ENCODE peak calls at places on chromosome 4, in five cellular contexts. E is mesothelial cell of epicardium, B is fibroblast of pulmonary artery, A is suprapubic skin, G is HCT116. L is an unnamed sample.
A peak's percentile ranks its signal among the peaks of the same experiment; 100 is the strongest.

GRCh38 chr4:101954351-101954750 is 163.8 kb downstream of the BANK1 start:
- DNase-seq in B (no peak), G (no peak), E (no peak), A (no peak), L (no peak)

GRCh38 chr4:78656968-78657445 is 105.4 kb downstream of the ANXA3 start:
- DNase-seq in E (no peak), G (no peak), A (no peak), B (no peak), L (no peak)

GRCh38 chr4:31058656-31059055 is 338.5 kb downstream of the PCDH7 start:
- DNase-seq in G (no peak), A (no peak), B (no peak), E (no peak), L (no peak)

GRCh38 chr4:141248029-141248428 is 27.3 kb downstream of the ZNF330 start:
- DNase-seq in G (no peak), B (peak; percentile 77), E (no peak), A (no peak), L (peak; percentile 12)

GRCh38 chr4:75423029-75423428 is 91.2 kb downstream of the RCHY1 start:
- DNase-seq in G (no peak), A (no peak), E (no peak), B (no peak), L (no peak)

GRCh38 chr4:1767058-1767769 is 25.9 kb upstream of the FGFR3 start:
- DNase-seq in B (peak; percentile 15), A (no peak), G (no peak), E (no peak), L (no peak)

GRCh38 chr4:111639876-111640275 is 505.4 kb upstream of the FAM241A start:
- DNase-seq in E (no peak), G (no peak), A (no peak), B (peak; percentile 10), L (no peak)

GRCh38 chr4:155748039-155748438 is 10.8 kb upstream of the GUCY1B1 start:
- DNase-seq in A (no peak), E (no peak), B (no peak), G (no peak), L (no peak)

GRCh38 chr4:78937837-78938236 is 1.4 kb downstream of the PAQR3 start:
- DNase-seq in E (no peak), B (peak; percentile 25), A (no peak), G (no peak), L (no peak)

GRCh38 chr4:150583287-150584197 is 1.6 kb downstream of the MAB21L2 start:
- DNase-seq in A (peak; percentile 52), G (no peak), B (peak; percentile 35), E (no peak), L (no peak)

GRCh38 chr4:101191302-101192098 is 155.8 kb downstream of the PPP3CA start:
- DNase-seq in B (peak; percentile 96), G (no peak), E (no peak), A (peak; percentile 79), L (peak; percentile 82)

GRCh38 chr4:2417765-2418651 is at the start of gene ZFYVE28:
- DNase-seq in G (no peak), A (no peak), B (peak; percentile 36), E (no peak), L (no peak)

GRCh38 chr4:176400816-176401461 is 81.2 kb downstream of the SPCS3 start:
- DNase-seq in E (no peak), A (no peak), G (no peak), B (peak; percentile 56), L (no peak)

DNA sequence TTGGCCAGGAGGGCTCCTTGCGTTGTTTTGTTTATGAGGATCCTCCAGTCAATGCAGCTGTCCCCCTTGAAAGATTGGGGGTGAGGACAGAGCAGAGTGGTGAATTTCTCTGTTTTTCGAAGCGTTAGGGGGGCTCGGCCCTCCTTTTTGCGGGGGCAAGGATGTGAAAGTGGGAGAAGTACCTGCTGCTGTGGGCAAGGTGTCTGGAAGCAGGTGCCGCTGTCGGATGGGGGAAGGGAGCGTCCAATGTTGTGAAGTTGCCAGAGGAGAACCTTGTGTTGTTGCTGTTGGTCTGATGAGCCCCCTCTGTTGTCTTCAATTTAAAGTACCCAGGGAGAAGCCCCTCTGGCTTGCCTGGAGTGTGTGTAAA is 613 bp downstream of the GLRB start:
- DNase-seq in B (no peak), A (no peak), G (no peak), E (no peak), L (no peak)
- TF ChIP-seq CTCF in B (no peak), A (no peak), G (no peak), E (no peak), L (no peak)

DNA sequence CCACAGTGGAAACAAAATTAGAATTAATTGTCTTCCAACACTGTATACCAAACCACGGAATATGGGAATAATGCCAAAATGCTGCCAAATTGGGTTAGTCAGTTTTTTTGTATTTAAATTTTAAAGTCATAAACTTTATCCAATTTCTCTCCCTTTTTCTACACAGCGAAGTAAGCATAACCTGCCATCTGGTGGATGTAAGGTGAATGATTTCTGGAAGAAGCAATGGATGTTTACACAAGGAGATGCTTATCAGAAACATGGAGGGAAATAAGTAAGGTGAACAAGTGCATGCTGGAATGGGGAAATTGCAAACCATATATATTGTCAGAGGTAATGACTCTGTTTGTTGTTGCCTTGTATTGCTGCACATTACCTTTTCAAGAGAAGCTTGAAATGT is 691.9 kb downstream of the TECRL start:
- DNase-seq in A (no peak), G (no peak), E (no peak), B (peak; percentile 48), L (no peak)
- TF ChIP-seq CTCF in A (no peak), G (no peak), E (peak; percentile 56), B (peak; percentile 42), L (no peak)

DNA sequence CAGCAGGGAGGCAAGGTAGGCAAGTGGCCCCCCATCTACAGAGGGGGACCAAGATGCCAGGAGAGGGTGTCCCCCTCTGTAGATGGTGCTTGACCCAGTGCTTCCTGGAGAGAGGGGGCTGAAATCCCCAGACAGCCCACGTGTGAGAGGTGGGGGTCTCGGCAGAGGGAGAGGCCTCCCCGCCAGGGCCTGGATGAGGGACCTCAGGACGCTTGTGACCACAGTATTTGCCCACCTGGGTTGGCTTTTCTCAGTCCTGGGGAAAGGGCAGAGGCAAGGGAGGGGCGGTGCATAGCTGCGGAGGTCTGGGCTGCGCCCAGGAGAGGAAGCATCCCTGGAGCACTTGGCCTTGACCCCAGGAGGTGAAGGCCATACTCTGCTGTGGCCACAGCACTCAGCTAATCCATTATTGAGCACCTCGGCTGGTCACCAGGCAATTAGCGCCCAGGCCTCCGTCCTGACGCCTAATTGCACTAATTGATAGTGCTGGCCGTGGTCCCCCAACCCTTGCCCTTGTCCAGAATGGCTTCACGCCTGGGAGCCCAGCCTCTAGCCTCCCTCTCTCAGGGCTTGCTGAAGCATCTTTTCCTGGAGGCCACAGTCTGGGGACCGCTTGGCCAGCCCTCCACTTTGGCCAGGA is 30.7 kb downstream of the HMX1 start:
- DNase-seq in G (no peak), B (no peak), A (peak; percentile 25), E (no peak), L (no peak)
- TF ChIP-seq CTCF in G (no peak), B (no peak), A (no peak), E (no peak), L (no peak)

DNA sequence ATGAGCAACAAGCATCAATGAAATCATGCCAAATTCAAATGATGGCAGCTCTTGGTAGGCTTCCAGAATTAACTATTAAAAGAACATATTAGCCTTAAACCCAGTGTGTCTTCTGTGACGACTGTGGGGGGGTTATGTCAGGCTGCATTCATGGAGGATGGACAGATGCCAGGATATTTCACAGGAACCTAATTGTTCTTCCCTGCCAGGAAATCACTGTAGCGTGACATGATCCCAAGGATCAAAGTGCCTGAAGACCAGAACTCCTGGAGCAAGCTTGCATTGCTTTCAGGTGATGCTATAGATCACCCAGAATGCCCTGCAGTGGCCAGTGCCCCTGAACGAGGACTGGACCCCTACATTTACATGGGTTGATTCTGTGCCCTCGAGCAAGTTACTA is 1093.0 kb upstream of the TENM3 start:
- DNase-seq in A (no peak), E (no peak), B (no peak), G (no peak), L (no peak)
- TF ChIP-seq CTCF in A (no peak), E (no peak), B (no peak), G (no peak), L (no peak)

GRCh38 chr4:4308800-4309441 is 18.9 kb downstream of the ZBTB49 start:
- DNase-seq in E (no peak), A (peak; percentile 13), B (no peak), G (no peak), L (no peak)
- TF ChIP-seq CTCF in E (no peak), A (no peak), B (no peak), G (no peak), L (no peak)

GRCh38 chr4:147837435-147837834 is 105.5 kb downstream of the ARHGAP10 start:
- DNase-seq in A (no peak), G (no peak), B (no peak), E (no peak), L (no peak)
- TF ChIP-seq CTCF in A (no peak), G (peak; percentile 38), B (no peak), E (no peak), L (peak; percentile 6)

GRCh38 chr4:138984647-138985046 is 30.9 kb upstream of the NOCT start:
- DNase-seq in E (no peak), G (no peak), B (no peak), A (no peak), L (no peak)

GRCh38 chr4:138983690-138984089 is 31.9 kb upstream of the NOCT start:
- DNase-seq in A (no peak), B (no peak), G (no peak), E (no peak), L (no peak)

GRCh38 chr4:138979742-138980141 is 35.8 kb upstream of the NOCT start:
- DNase-seq in B (no peak), G (no peak), A (no peak), E (no peak), L (no peak)

GRCh38 chr4:138982754-138983153 is 32.8 kb upstream of the NOCT start:
- DNase-seq in E (no peak), A (no peak), G (no peak), B (no peak), L (no peak)

DNA sequence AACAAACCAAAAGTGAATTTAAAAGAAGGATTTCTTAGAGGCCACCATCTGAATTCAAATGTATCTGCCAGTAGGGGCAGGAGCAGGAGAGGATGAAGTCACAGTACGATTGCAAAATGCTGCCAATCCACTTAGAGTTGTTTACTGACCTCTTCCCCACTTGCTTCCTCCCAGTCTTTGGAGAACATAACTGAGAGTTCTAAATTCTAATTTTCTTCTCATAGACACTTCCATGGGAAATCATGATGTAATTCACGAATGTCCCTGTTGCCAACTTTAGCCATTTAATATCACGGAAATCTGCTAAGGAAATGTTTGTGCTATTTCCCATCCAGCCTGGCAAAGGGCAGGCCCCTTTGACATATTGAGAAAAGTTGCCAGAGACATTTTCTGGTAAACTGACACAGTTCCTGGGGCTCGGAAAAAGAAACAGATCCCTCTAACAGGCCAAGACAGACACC is 33.6 kb upstream of the NOCT start:
- DNase-seq in G (no peak), E (no peak), A (no peak), B (peak; percentile 90), L (peak; percentile 20)
- TF ChIP-seq CTCF in G (peak; percentile 13), E (no peak), A (no peak), B (peak; percentile 56), L (peak; percentile 36)

GRCh38 chr4:74376888-74377483 is 12.0 kb downstream of the EREG start:
- DNase-seq in G (no peak), B (peak; percentile 91), A (no peak), E (no peak), L (peak; percentile 38)
- TF ChIP-seq CTCF in G (peak; percentile 57), B (peak; percentile 64), A (peak; percentile 33), E (peak; percentile 54), L (peak; percentile 63)